ENCODE peak calls at places on chromosomes 5 and 9, in nine cellular contexts. One of them, this sample, is unnamed.

GRCh38 chr5:7425830-7426229 is 29.9 kb downstream of the ADCY2 start:
- DNase-seq in stomach: no peak
- DNase-seq in A549: no peak
- DNase-seq in adrenal gland: no peak
- DNase-seq in lower leg skin: no peak
- DNase-seq in H1: no peak
- DNase-seq in GM12891: no peak
- DNase-seq in body of pancreas: no peak
- DNase-seq in transverse colon: no peak
- DNase-seq in this sample: no peak

GRCh38 chr5:16776611-16777251 is 159.4 kb downstream of the MYO10 start:
- DNase-seq in H1: no peak
- DNase-seq in transverse colon: no peak
- DNase-seq in body of pancreas: peak
- DNase-seq in A549: peak
- DNase-seq in adrenal gland: peak
- DNase-seq in GM12891: no peak
- DNase-seq in stomach: no peak
- DNase-seq in lower leg skin: no peak
- DNase-seq in this sample: no peak

GRCh38 chr5:176438959-176439757 is 9.0 kb upstream of the FAF2 start:
- DNase-seq in adrenal gland: no peak
- DNase-seq in H1: no peak
- DNase-seq in transverse colon: no peak
- DNase-seq in GM12891: no peak
- DNase-seq in A549: peak
- DNase-seq in lower leg skin: peak
- DNase-seq in body of pancreas: no peak
- DNase-seq in stomach: no peak
- DNase-seq in this sample: no peak

GRCh38 chr5:120457839-120458507 is 6.1 kb upstream of the PRR16 start:
- DNase-seq in GM12891: no peak
- DNase-seq in body of pancreas: peak
- DNase-seq in adrenal gland: peak
- DNase-seq in lower leg skin: peak
- DNase-seq in transverse colon: peak
- DNase-seq in H1: peak
- DNase-seq in A549: peak
- DNase-seq in stomach: peak
- DNase-seq in this sample: no peak

GRCh38 chr5:62376064-62376463 is 27.6 kb downstream of the DIMT1 start:
- DNase-seq in body of pancreas: no peak
- DNase-seq in H1: no peak
- DNase-seq in stomach: no peak
- DNase-seq in lower leg skin: no peak
- DNase-seq in GM12891: no peak
- DNase-seq in adrenal gland: no peak
- DNase-seq in transverse colon: no peak
- DNase-seq in A549: peak
- DNase-seq in this sample: no peak

GRCh38 chr9:81552571-81552970 is 136.8 kb downstream of the TLE1 start:
- DNase-seq in stomach: no peak
- DNase-seq in body of pancreas: no peak
- DNase-seq in transverse colon: no peak
- DNase-seq in GM12891: no peak
- DNase-seq in H1: no peak
- DNase-seq in A549: no peak
- DNase-seq in lower leg skin: no peak
- DNase-seq in adrenal gland: no peak
- DNase-seq in this sample: no peak

GRCh38 chr9:38144421-38144820 is 75.4 kb upstream of the SHB start:
- DNase-seq in GM12891: no peak
- DNase-seq in A549: no peak
- DNase-seq in transverse colon: no peak
- DNase-seq in body of pancreas: no peak
- DNase-seq in lower leg skin: peak
- DNase-seq in adrenal gland: no peak
- DNase-seq in H1: no peak
- DNase-seq in stomach: no peak
- DNase-seq in this sample: no peak

GRCh38 chr9:35791321-35791921 is at the start of gene NPR2:
- DNase-seq in adrenal gland: peak
- DNase-seq in H1: peak
- DNase-seq in A549: no peak
- DNase-seq in transverse colon: no peak
- DNase-seq in GM12891: no peak
- DNase-seq in stomach: no peak
- DNase-seq in lower leg skin: peak
- DNase-seq in body of pancreas: no peak
- DNase-seq in this sample: no peak

GRCh38 chr5:159310492-159310891 is 19.8 kb downstream of the IL12B start:
- DNase-seq in transverse colon: peak
- DNase-seq in lower leg skin: no peak
- DNase-seq in A549: no peak
- DNase-seq in body of pancreas: peak
- DNase-seq in stomach: peak
- DNase-seq in H1: peak
- DNase-seq in adrenal gland: no peak
- DNase-seq in GM12891: no peak
- DNase-seq in this sample: no peak

GRCh38 chr9:116812231-116813028 is 125.3 kb downstream of the TRIM32 start:
- DNase-seq in H1: no peak
- DNase-seq in A549: no peak
- DNase-seq in lower leg skin: no peak
- DNase-seq in body of pancreas: no peak
- DNase-seq in transverse colon: no peak
- DNase-seq in GM12891: no peak
- DNase-seq in adrenal gland: no peak
- DNase-seq in stomach: no peak
- DNase-seq in this sample: no peak

GRCh38 chr5:117414926-117415325 is 840.3 kb upstream of the SEMA6A start:
- DNase-seq in body of pancreas: no peak
- DNase-seq in lower leg skin: no peak
- DNase-seq in adrenal gland: no peak
- DNase-seq in GM12891: no peak
- DNase-seq in transverse colon: no peak
- DNase-seq in H1: no peak
- DNase-seq in A549: no peak
- DNase-seq in stomach: no peak
- DNase-seq in this sample: no peak
- TF ChIP-seq POLR2A in body of pancreas: no peak
- TF ChIP-seq POLR2A in lower leg skin: no peak
- TF ChIP-seq POLR2A in adrenal gland: no peak
- TF ChIP-seq POLR2A in GM12891: no peak
- TF ChIP-seq POLR2A in transverse colon: no peak
- TF ChIP-seq POLR2A in H1: no peak
- TF ChIP-seq POLR2A in A549: no peak
- TF ChIP-seq POLR2A in stomach: no peak
- TF ChIP-seq POLR2A in this sample: no peak

DNA sequence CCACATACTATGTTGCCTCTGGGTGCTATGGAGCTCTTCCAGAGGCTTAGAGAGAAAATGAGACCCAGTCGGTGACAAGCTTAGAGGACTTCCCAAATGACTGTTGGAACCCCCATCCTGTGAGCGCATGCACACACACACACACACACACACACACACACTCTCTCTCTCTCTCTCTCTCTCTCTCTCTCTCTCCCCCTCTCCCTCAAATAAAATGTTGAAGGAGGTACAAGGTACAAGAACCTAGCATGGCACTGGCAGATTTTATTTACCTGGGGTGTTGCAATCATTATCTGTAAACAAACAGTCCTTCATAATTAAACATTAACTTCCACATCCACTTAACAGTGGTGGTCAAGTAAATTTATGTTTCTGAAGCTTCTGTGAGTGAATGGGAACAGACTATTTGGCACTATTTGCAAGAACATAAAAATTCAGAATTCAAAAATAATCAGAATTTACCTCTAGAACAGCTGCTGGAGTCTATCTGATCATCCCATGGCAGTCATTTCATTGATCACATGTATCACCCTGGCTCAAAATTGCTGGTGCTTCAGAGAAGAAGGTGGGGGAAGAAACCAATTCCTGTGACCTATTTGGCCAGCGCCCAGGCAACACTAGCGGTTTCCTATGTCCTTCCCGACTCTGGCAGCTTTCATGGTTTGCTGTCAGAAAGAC is 24.9 kb downstream of the TRPM3 start:
- DNase-seq in H1: no peak
- DNase-seq in GM12891: no peak
- DNase-seq in transverse colon: peak
- DNase-seq in lower leg skin: no peak
- DNase-seq in adrenal gland: peak
- DNase-seq in A549: peak
- DNase-seq in stomach: peak
- DNase-seq in body of pancreas: peak
- DNase-seq in this sample: no peak
- TF ChIP-seq POLR2A in H1: no peak
- TF ChIP-seq POLR2A in GM12891: no peak
- TF ChIP-seq POLR2A in transverse colon: no peak
- TF ChIP-seq POLR2A in lower leg skin: no peak
- TF ChIP-seq POLR2A in adrenal gland: no peak
- TF ChIP-seq POLR2A in A549: no peak
- TF ChIP-seq POLR2A in stomach: no peak
- TF ChIP-seq POLR2A in body of pancreas: no peak
- TF ChIP-seq POLR2A in this sample: no peak

GRCh38 chr5:170283296-170283695 is 14.3 kb downstream of the LCP2 start:
- DNase-seq in adrenal gland: no peak
- DNase-seq in GM12891: no peak
- DNase-seq in transverse colon: no peak
- DNase-seq in A549: no peak
- DNase-seq in H1: no peak
- DNase-seq in stomach: no peak
- DNase-seq in lower leg skin: no peak
- DNase-seq in body of pancreas: no peak
- DNase-seq in this sample: no peak

GRCh38 chr5:170275376-170275994 is 22.1 kb downstream of the LCP2 start:
- DNase-seq in A549: no peak
- DNase-seq in lower leg skin: no peak
- DNase-seq in GM12891: no peak
- DNase-seq in stomach: no peak
- DNase-seq in H1: no peak
- DNase-seq in adrenal gland: no peak
- DNase-seq in transverse colon: no peak
- DNase-seq in body of pancreas: no peak
- DNase-seq in this sample: no peak

GRCh38 chr5:170280090-170280493 is 17.5 kb downstream of the LCP2 start:
- DNase-seq in H1: no peak
- DNase-seq in body of pancreas: no peak
- DNase-seq in stomach: no peak
- DNase-seq in transverse colon: no peak
- DNase-seq in A549: no peak
- DNase-seq in adrenal gland: peak
- DNase-seq in GM12891: no peak
- DNase-seq in lower leg skin: peak
- DNase-seq in this sample: no peak

GRCh38 chr5:170277953-170278352 is 19.6 kb downstream of the LCP2 start:
- DNase-seq in transverse colon: no peak
- DNase-seq in adrenal gland: no peak
- DNase-seq in H1: no peak
- DNase-seq in stomach: no peak
- DNase-seq in GM12891: no peak
- DNase-seq in lower leg skin: no peak
- DNase-seq in body of pancreas: no peak
- DNase-seq in A549: no peak
- DNase-seq in this sample: no peak

DNA sequence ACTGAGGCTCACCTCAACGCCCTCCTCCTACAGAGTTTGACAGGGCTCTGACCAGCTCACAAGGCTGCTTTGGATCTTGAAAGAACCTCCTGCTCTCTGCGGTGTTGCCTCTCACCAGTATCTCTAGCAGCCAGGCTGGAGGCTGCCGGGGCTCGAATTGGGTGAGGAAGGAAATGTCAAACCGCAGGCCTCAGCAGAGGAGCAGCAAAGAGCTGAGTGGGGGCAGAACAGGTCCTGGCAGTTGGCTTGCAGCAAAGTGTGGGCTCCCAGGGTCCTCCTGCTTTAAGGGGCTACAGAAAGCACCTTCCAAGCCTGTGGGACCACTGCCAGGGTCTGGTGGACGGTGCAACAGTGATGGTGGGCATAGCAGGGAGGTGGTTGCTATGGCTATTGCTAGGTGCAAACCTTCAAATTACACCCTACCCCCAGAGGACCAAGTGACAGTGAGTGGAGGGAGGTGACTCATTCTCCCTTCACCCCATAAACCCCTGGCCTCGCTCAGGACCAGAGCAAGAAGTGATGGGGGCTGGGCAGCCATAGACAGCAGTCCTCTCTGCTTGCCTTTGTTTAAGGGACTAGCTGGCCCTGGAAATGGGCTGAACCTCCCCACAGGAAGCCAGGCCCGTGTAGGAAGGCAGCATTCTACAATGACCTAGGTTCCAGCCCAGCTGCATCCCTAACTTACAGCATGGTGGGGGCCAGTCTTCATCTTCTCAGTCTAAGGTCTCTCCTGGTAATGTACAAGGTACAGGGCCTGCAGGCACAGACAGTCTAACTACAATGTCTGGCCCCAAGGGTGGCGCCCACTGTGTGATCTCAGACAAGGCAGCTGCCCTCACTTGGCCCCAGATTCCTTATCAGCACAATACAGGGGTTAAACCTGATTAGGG is 18.7 kb downstream of the LCP2 start:
- DNase-seq in lower leg skin: peak
- DNase-seq in adrenal gland: peak
- DNase-seq in GM12891: peak
- DNase-seq in body of pancreas: no peak
- DNase-seq in A549: no peak
- DNase-seq in stomach: peak
- DNase-seq in H1: no peak
- DNase-seq in transverse colon: peak
- DNase-seq in this sample: no peak
- TF ChIP-seq POLR2A in lower leg skin: no peak
- TF ChIP-seq POLR2A in adrenal gland: no peak
- TF ChIP-seq POLR2A in GM12891: no peak
- TF ChIP-seq POLR2A in body of pancreas: no peak
- TF ChIP-seq POLR2A in A549: no peak
- TF ChIP-seq POLR2A in stomach: no peak
- TF ChIP-seq POLR2A in H1: no peak
- TF ChIP-seq POLR2A in transverse colon: no peak
- TF ChIP-seq POLR2A in this sample: no peak

GRCh38 chr9:97124256-97124655 is 85.3 kb upstream of the CTSV start:
- DNase-seq in GM12891: no peak
- DNase-seq in adrenal gland: no peak
- DNase-seq in A549: no peak
- DNase-seq in transverse colon: no peak
- DNase-seq in H1: no peak
- DNase-seq in stomach: no peak
- DNase-seq in body of pancreas: no peak
- DNase-seq in lower leg skin: no peak
- DNase-seq in this sample: no peak

GRCh38 chr9:97132865-97133264 is 93.9 kb upstream of the CTSV start:
- DNase-seq in A549: no peak
- DNase-seq in body of pancreas: no peak
- DNase-seq in adrenal gland: no peak
- DNase-seq in stomach: no peak
- DNase-seq in lower leg skin: no peak
- DNase-seq in H1: no peak
- DNase-seq in GM12891: no peak
- DNase-seq in transverse colon: no peak
- DNase-seq in this sample: no peak

DNA sequence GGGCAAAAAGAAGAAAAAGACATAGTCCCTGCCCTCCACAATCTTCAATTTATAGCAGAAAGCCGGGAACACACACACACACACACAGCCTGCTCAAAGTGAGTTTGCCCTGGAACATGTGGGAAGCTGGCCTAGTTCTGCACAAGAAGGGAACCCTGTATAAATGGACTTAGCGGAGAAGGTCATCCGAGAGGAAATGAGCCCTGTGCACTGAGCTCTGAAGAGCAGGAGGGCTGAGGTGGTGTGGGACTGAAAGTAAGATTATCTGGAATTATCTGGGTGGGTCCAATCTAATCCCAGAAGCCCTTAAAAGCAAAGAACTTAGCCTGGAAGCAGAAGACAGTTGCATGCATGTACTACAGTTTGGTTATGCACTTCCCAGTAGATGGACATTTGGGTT is 90.0 kb upstream of the CTSV start:
- DNase-seq in transverse colon: no peak
- DNase-seq in lower leg skin: no peak
- DNase-seq in stomach: no peak
- DNase-seq in H1: no peak
- DNase-seq in body of pancreas: no peak
- DNase-seq in GM12891: no peak
- DNase-seq in A549: no peak
- DNase-seq in adrenal gland: no peak
- DNase-seq in this sample: no peak
- TF ChIP-seq POLR2A in transverse colon: no peak
- TF ChIP-seq POLR2A in lower leg skin: no peak
- TF ChIP-seq POLR2A in stomach: no peak
- TF ChIP-seq POLR2A in H1: no peak
- TF ChIP-seq POLR2A in body of pancreas: no peak
- TF ChIP-seq POLR2A in GM12891: no peak
- TF ChIP-seq POLR2A in A549: no peak
- TF ChIP-seq POLR2A in adrenal gland: no peak
- TF ChIP-seq POLR2A in this sample: no peak

This sample was measured in H54.